ENCODE peak calls at places on chromosomes 5 and 9, in eight cellular contexts. S, W, M, Y, A, I, Q and K are unnamed samples.

GRCh38 chr5:118371973-118372650 is 616.2 kb downstream of the DTWD2 start:
- DNase-seq in S (no peak), W (no peak), M (no peak), Y (no peak), A (no peak), I (peak), Q (no peak), K (no peak)

GRCh38 chr9:37324691-37325490 is 97.6 kb upstream of the GRHPR start:
- DNase-seq in S (no peak), W (peak), M (no peak), Y (no peak), A (no peak), I (no peak), Q (no peak), K (peak)

GRCh38 chr5:38672059-38672791 is 115.8 kb upstream of the LIFR start:
- DNase-seq in S (no peak), W (no peak), M (no peak), Y (no peak), A (no peak), I (peak), Q (peak), K (no peak)

GRCh38 chr5:174612686-174613085 is 111.7 kb upstream of the MSX2 start:
- DNase-seq in S (no peak), W (no peak), M (no peak), Y (no peak), A (no peak), I (no peak), Q (peak), K (no peak)

GRCh38 chr5:79837707-79838620 is 148.3 kb downstream of the CMYA5 start:
- DNase-seq in S (peak), W (no peak), M (no peak), Y (no peak), A (no peak), I (no peak), Q (no peak), K (no peak)

GRCh38 chr9:108786756-108787663 is 68.8 kb downstream of the ACTL7B start:
- DNase-seq in S (no peak), W (no peak), M (no peak), Y (no peak), A (peak), I (peak), Q (peak), K (no peak)

GRCh38 chr9:137614631-137615386 is 4.0 kb upstream of the EHMT1 start:
- DNase-seq in S (no peak), W (no peak), M (no peak), Y (no peak), A (no peak), I (no peak), Q (no peak), K (no peak)

GRCh38 chr5:142013734-142014495 is 1.1 kb upstream of the GNPDA1 start:
- DNase-seq in S (peak), W (no peak), M (no peak), Y (no peak), A (no peak), I (peak), Q (peak), K (no peak)

GRCh38 chr5:73030995-73031394 is 75.2 kb downstream of the FCHO2 start:
- DNase-seq in S (no peak), W (no peak), M (no peak), Y (no peak), A (peak), I (peak), Q (peak), K (no peak)

GRCh38 chr5:1732238-1732880 is 67.3 kb downstream of the MRPL36 start:
- DNase-seq in S (no peak), W (peak), M (peak), Y (no peak), A (no peak), I (no peak), Q (no peak), K (no peak)

GRCh38 chr5:149654282-149654681 is 73.0 kb downstream of the ARHGEF37 start:
- DNase-seq in S (no peak), W (no peak), M (no peak), Y (no peak), A (no peak), I (no peak), Q (no peak), K (no peak)

GRCh38 chr5:165757756-165758155 is 2252.3 kb downstream of the MAT2B start:
- DNase-seq in S (no peak), W (no peak), M (no peak), Y (no peak), A (no peak), I (no peak), Q (no peak), K (no peak)

GRCh38 chr9:129081388-129081889 is 528 bp downstream of the DOLPP1 start:
- DNase-seq in S (no peak), W (no peak), M (no peak), Y (no peak), A (no peak), I (peak), Q (no peak), K (no peak)

GRCh38 chr5:6475626-6476312 is 27.1 kb downstream of the UBE2QL1 start:
- DNase-seq in S (no peak), W (no peak), M (no peak), Y (no peak), A (no peak), I (no peak), Q (peak), K (no peak)

GRCh38 chr5:68533571-68534051 is 318.1 kb downstream of the PIK3R1 start:
- DNase-seq in S (no peak), W (no peak), M (no peak), Y (no peak), A (no peak), I (no peak), Q (no peak), K (no peak)

GRCh38 chr5:34957299-34957698 is 27.9 kb downstream of the DNAJC21 start:
- DNase-seq in S (no peak), W (no peak), M (no peak), Y (no peak), A (no peak), I (peak), Q (no peak), K (no peak)

GRCh38 chr9:72046593-72047456 is 13.6 kb downstream of the C9orf57 start:
- DNase-seq in S (no peak), W (no peak), M (no peak), Y (no peak), A (no peak), I (no peak), Q (no peak), K (no peak)

GRCh38 chr9:36980148-36980974 is 53.7 kb downstream of the PAX5 start:
- DNase-seq in S (no peak), W (no peak), M (no peak), Y (no peak), A (peak), I (no peak), Q (peak), K (peak)

GRCh38 chr5:78806544-78806943 is 158.0 kb upstream of the LHFPL2 start:
- DNase-seq in S (no peak), W (no peak), M (no peak), Y (no peak), A (peak), I (peak), Q (peak), K (no peak)

GRCh38 chr5:39475055-39475454 is 50.3 kb upstream of the DAB2 start:
- DNase-seq in S (no peak), W (no peak), M (no peak), Y (no peak), A (no peak), I (no peak), Q (no peak), K (no peak)

GRCh38 chr5:155004138-155004744 is 9.3 kb upstream of the KIF4B start:
- DNase-seq in S (no peak), W (peak), M (no peak), Y (no peak), A (peak), I (peak), Q (peak), K (no peak)

GRCh38 chr5:66171349-66172344 is 27.5 kb downstream of the SREK1 start:
- DNase-seq in S (peak), W (peak), M (peak), Y (peak), A (no peak), I (peak), Q (peak), K (no peak)

GRCh38 chr9:35490910-35491465 is 1.1 kb downstream of the RUSC2 start:
- DNase-seq in S (no peak), W (no peak), M (no peak), Y (no peak), A (no peak), I (peak), Q (no peak), K (no peak)

GRCh38 chr5:150469718-150470470 is 20.4 kb upstream of the RPS14 start:
- DNase-seq in S (no peak), W (no peak), M (no peak), Y (no peak), A (no peak), I (peak), Q (peak), K (no peak)

GRCh38 chr9:136455043-136456002 is 15.7 kb upstream of the INPP5E start:
- DNase-seq in S (no peak), W (no peak), M (no peak), Y (no peak), A (no peak), I (no peak), Q (no peak), K (no peak)

GRCh38 chr5:33628781-33629180 is 188.0 kb downstream of the TARS1 start:
- DNase-seq in S (no peak), W (no peak), M (no peak), Y (no peak), A (no peak), I (no peak), Q (no peak), K (no peak)

GRCh38 chr9:6198251-6198650 is 17.4 kb upstream of the IL33 start:
- DNase-seq in S (no peak), W (no peak), M (no peak), Y (no peak), A (no peak), I (no peak), Q (peak), K (no peak)

GRCh38 chr9:6199596-6199995 is 16.0 kb upstream of the IL33 start:
- DNase-seq in S (no peak), W (no peak), M (no peak), Y (no peak), A (no peak), I (no peak), Q (no peak), K (no peak)

GRCh38 chr9:6195714-6196360 is 19.8 kb upstream of the IL33 start:
- DNase-seq in S (no peak), W (no peak), M (no peak), Y (no peak), A (no peak), I (no peak), Q (peak), K (no peak)

GRCh38 chr9:6194934-6195333 is 20.7 kb upstream of the IL33 start:
- DNase-seq in S (no peak), W (no peak), M (no peak), Y (no peak), A (no peak), I (no peak), Q (peak), K (no peak)

GRCh38 chr9:6197330-6197729 is 18.3 kb upstream of the IL33 start:
- DNase-seq in S (no peak), W (peak), M (no peak), Y (no peak), A (peak), I (peak), Q (peak), K (no peak)
- TF ChIP-seq CTCF in S (peak), W (peak), M (no peak), Y (no peak), A (peak), I (peak), Q (peak), K (peak)

GRCh38 chr5:129395247-129395646 is 64.9 kb upstream of the ADAMTS19 start:
- DNase-seq in S (no peak), W (no peak), M (no peak), Y (no peak), A (no peak), I (no peak), Q (no peak), K (no peak)

GRCh38 chr5:129405222-129405621 is 54.9 kb upstream of the ADAMTS19 start:
- DNase-seq in S (no peak), W (no peak), M (no peak), Y (no peak), A (no peak), I (no peak), Q (no peak), K (no peak)

GRCh38 chr5:129399069-129399468 is 61.0 kb upstream of the ADAMTS19 start:
- DNase-seq in S (no peak), W (no peak), M (no peak), Y (no peak), A (no peak), I (no peak), Q (no peak), K (no peak)

GRCh38 chr5:129398279-129398678 is 61.8 kb upstream of the ADAMTS19 start:
- DNase-seq in S (no peak), W (no peak), M (no peak), Y (no peak), A (no peak), I (no peak), Q (no peak), K (no peak)

GRCh38 chr5:129400395-129400983 is 59.6 kb upstream of the ADAMTS19 start:
- DNase-seq in S (no peak), W (no peak), M (no peak), Y (no peak), A (no peak), I (no peak), Q (peak), K (no peak)
- TF ChIP-seq CTCF in S (peak), W (peak), M (no peak), Y (no peak), A (no peak), I (no peak), Q (peak), K (peak)

GRCh38 chr9:92709240-92709639 is 39.3 kb upstream of the IPPK start:
- DNase-seq in S (no peak), W (no peak), M (no peak), Y (no peak), A (no peak), I (no peak), Q (no peak), K (no peak)

GRCh38 chr9:92707530-92707929 is 37.6 kb upstream of the IPPK start:
- DNase-seq in S (no peak), W (no peak), M (no peak), Y (no peak), A (no peak), I (no peak), Q (peak), K (no peak)

GRCh38 chr9:92704528-92704927 is 34.6 kb upstream of the IPPK start:
- DNase-seq in S (no peak), W (no peak), M (no peak), Y (no peak), A (no peak), I (no peak), Q (no peak), K (no peak)

GRCh38 chr9:92709954-92710353 is 40.0 kb upstream of the IPPK start:
- DNase-seq in S (no peak), W (no peak), M (no peak), Y (no peak), A (no peak), I (no peak), Q (no peak), K (no peak)

GRCh38 chr9:92706218-92706940 is 36.4 kb upstream of the IPPK start:
- DNase-seq in S (no peak), W (peak), M (no peak), Y (no peak), A (peak), I (peak), Q (peak), K (no peak)
- TF ChIP-seq CTCF in S (no peak), W (peak), M (peak), Y (peak), A (peak), I (peak), Q (peak), K (peak)

GRCh38 chr5:5340206-5340729 is 82.2 kb upstream of the ICE1 start:
- DNase-seq in S (peak), W (peak), M (no peak), Y (no peak), A (peak), I (peak), Q (peak), K (peak)
- TF ChIP-seq CTCF in S (peak), W (no peak), M (no peak), Y (no peak), A (peak), I (peak), Q (peak), K (peak)

DNA sequence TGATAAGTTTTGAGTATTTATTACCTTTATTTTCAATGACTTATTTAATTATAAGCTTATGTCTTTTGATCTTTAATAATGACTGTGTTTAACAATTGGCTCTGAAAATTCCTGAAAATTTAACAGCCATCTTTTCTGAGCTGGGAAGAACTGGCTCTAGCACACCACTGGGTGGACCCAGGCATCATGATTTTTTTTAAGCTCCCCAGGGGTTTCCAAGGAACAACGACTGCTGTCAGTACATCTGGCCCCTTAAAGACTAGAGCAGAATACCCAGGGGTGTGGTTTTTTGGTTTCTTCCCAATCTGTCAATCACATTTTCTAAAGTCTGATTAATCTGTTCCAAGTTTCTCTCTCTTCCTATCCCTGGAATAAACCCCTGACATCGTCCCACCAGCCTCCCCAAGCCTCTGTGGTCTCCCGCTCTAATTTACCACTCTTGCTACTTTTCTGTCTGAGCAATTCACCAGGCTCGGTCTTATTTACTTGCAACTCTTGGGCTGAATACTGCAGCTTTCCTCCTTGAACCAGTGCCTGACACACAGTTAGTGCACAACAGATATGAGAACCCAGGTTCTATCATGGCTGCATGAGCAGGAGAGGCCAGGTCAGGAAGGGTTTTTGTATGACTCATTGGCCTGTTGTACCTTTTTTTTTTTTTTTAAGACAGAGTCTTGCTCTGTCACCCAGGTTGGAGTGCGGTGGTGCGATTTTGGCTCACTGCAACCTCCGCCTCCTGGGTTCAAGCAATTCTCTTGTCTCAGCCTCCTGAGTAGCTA is 321.9 kb downstream of the ZSWIM6 start:
- DNase-seq in S (no peak), W (no peak), M (no peak), Y (no peak), A (no peak), I (no peak), Q (no peak), K (no peak)
- TF ChIP-seq CTCF in S (no peak), W (no peak), M (no peak), Y (no peak), A (no peak), I (no peak), Q (no peak), K (no peak)